ENCODE peak calls at places on chromosome X, in five cellular contexts. Q is mammary epithelial cell, E is MM.1S, Y is PC-9, A is fibroblast of lung. I is an unnamed sample.

GRCh38 chrX:46683023-46683422 is 75.9 kb downstream of the SLC9A7 start:
- DNase-seq in Q (peak; percentile 39), E (no peak), Y (no peak), A (no peak), I (peak; percentile 20)

GRCh38 chrX:110853610-110854009 is 58.0 kb upstream of the CHRDL1 start:
- DNase-seq in Q (peak; percentile 42), E (peak; percentile 23), Y (no peak), A (peak; percentile 7), I (peak; percentile 5)

GRCh38 chrX:30313322-30313721 is 4.1 kb upstream of the NR0B1 start:
- DNase-seq in Q (no peak), E (no peak), Y (no peak), A (no peak), I (no peak)

GRCh38 chrX:18377802-18378201 is 23.3 kb upstream of the SCML2 start:
- DNase-seq in Q (no peak), E (peak; percentile 30), Y (no peak), A (peak; percentile 36), I (no peak)

GRCh38 chrX:44989995-44990770 is 117.2 kb downstream of the KDM6A start:
- DNase-seq in Q (no peak), E (no peak), Y (no peak), A (peak; percentile 28), I (no peak)

GRCh38 chrX:122517781-122518180 is 666.3 kb upstream of the GRIA3 start:
- DNase-seq in Q (peak; percentile 69), E (no peak), Y (no peak), A (peak; percentile 18), I (peak; percentile 80)

GRCh38 chrX:13685126-13685763 is 3.7 kb upstream of the RAB9A start:
- DNase-seq in Q (peak; percentile 71), E (no peak), Y (peak; percentile 64), A (no peak), I (peak; percentile 23)

GRCh38 chrX:49257846-49258748 is 6.4 kb downstream of the FOXP3 start:
- DNase-seq in Q (no peak), E (no peak), Y (no peak), A (no peak), I (no peak)

GRCh38 chrX:138917781-138918180 is 206.3 kb upstream of the FGF13 start:
- DNase-seq in Q (peak; percentile 48), E (no peak), Y (no peak), A (peak; percentile 31), I (peak; percentile 75)

GRCh38 chrX:71604141-71604540 is 14.2 kb downstream of the CXCR3 start:
- DNase-seq in Q (no peak), E (no peak), Y (no peak), A (no peak), I (peak; percentile 5)

GRCh38 chrX:31316340-31316991 is 244.6 kb upstream of the FTHL17 start:
- DNase-seq in Q (no peak), E (no peak), Y (no peak), A (no peak), I (no peak)

GRCh38 chrX:103537871-103538387 is 18.6 kb upstream of the RAB40A start:
- DNase-seq in Q (peak; percentile 41), E (no peak), Y (no peak), A (no peak), I (no peak)
- H3K27ac ChIP-seq in Q (peak overlapping the region; percentile 91), E (no peak overlapping the region), Y (peak overlapping the region; percentile 44), A (no peak overlapping the region), I (no peak overlapping the region)

GRCh38 chrX:55135171-55135570 is 46.4 kb downstream of the PAGE2 start:
- DNase-seq in Q (peak; percentile 8), E (peak; percentile 12), Y (no peak), A (peak; percentile 39), I (peak; percentile 4)
- H3K9me3 ChIP-seq in Q (no peaks in the 10 kb centered on the region), E (no peaks in the 10 kb centered on the region), Y (no peaks in the 10 kb centered on the region), A (no peaks in the 10 kb centered on the region), I (no peaks in the 10 kb centered on the region)

GRCh38 chrX:151175283-151176062 is 911 bp upstream of the GPR50 start:
- DNase-seq in Q (no peak), E (no peak), Y (no peak), A (no peak), I (no peak)
- TF ChIP-seq EZH2 in Q (peak; percentile 95), E (no peak), Y (no peak), A (no peak), I (no peak)

GRCh38 chrX:154380787-154381186 is 1.7 kb downstream of the EMD start:
- DNase-seq in Q (no peak), E (no peak), Y (no peak), A (no peak), I (no peak)
- H3K27ac ChIP-seq in Q (peak overlapping the region; percentile 95), E (no peak overlapping the region), Y (no peak overlapping the region), A (no peak overlapping the region), I (no peak overlapping the region)

I was measured in astrocyte.